ENCODE peak calls at places on chromosomes 2 and 18, in nine cellular contexts. E is substantia nigra; A is endothelial cell; R is NCI-H2171 treated with DMSO at 0.1 percent for 48 hours; S is NCI-H1417; G is CD4-positive, alpha-beta T cell; Z is T-helper 2 cell; V is activated CD4-positive, alpha-beta T cell treated with anti-CD3 and anti-CD28 coated beads for 24 hours; X is neural progenitor cell. C is an unnamed sample.

GRCh38 chr18:35511428-35511827 is 13.7 kb upstream of the INO80C start:
- DNase-seq in E (no peak), A (no peak), R (no peak), S (no peak), G (no peak), Z (no peak), V (no peak), X (no peak), C (no peak)

GRCh38 chr2:59425292-59425691 is 1128.2 kb downstream of the BCL11A start:
- DNase-seq in E (no peak), A (no peak), R (no peak), S (no peak), G (no peak), Z (no peak), V (no peak), X (no peak), C (no peak)

GRCh38 chr2:182240862-182241371 is 185.9 kb downstream of the PDE1A start:
- DNase-seq in E (no peak), A (peak; percentile 38), R (peak; percentile 48), S (peak; percentile 40), G (no peak), Z (no peak), V (no peak), X (peak; percentile 48), C (peak; percentile 24)

GRCh38 chr2:100954044-100954420 is 48.1 kb upstream of the RPL31 start:
- DNase-seq in E (no peak), A (no peak), R (no peak), S (no peak), G (no peak), Z (no peak), V (no peak), X (no peak), C (no peak)

GRCh38 chr2:113328043-113328442 is 49.3 kb upstream of the PAX8 start:
- DNase-seq in E (no peak), A (no peak), R (no peak), S (no peak), G (no peak), Z (no peak), V (no peak), X (no peak), C (no peak)

GRCh38 chr18:59628995-59629394 is 68.2 kb downstream of the CCBE1 start:
- DNase-seq in E (no peak), A (no peak), R (no peak), S (no peak), G (no peak), Z (no peak), V (no peak), X (no peak), C (no peak)

GRCh38 chr2:53820711-53821110 is 33.9 kb downstream of the ERLEC1 start:
- DNase-seq in E (no peak), A (no peak), R (no peak), S (no peak), G (no peak), Z (no peak), V (no peak), X (no peak), C (no peak)

GRCh38 chr2:188430705-188431104 is 139.0 kb downstream of the GULP1 start:
- DNase-seq in E (no peak), A (no peak), R (no peak), S (no peak), G (no peak), Z (no peak), V (no peak), X (no peak), C (no peak)

GRCh38 chr2:23083963-23084362 is 301.0 kb upstream of the KLHL29 start:
- DNase-seq in E (no peak), A (no peak), R (no peak), S (peak; percentile 71), G (no peak), Z (no peak), V (no peak), X (no peak), C (no peak)

GRCh38 chr2:54855434-54855833 is 132.0 kb downstream of the EML6 start:
- DNase-seq in E (no peak), A (no peak), R (no peak), S (no peak), G (no peak), Z (no peak), V (no peak), X (no peak), C (peak; percentile 22)

GRCh38 chr18:35991696-35992095 is 19.2 kb downstream of the RMP24 start:
- DNase-seq in E (no peak), A (no peak), R (no peak), S (no peak), G (no peak), Z (no peak), V (no peak), X (no peak), C (no peak)

GRCh38 chr18:35024196-35024595 is 17.0 kb upstream of the MAPRE2 start:
- DNase-seq in E (no peak), A (no peak), R (no peak), S (no peak), G (no peak), Z (no peak), V (no peak), X (no peak), C (no peak)

GRCh38 chr2:237725661-237726060 is 72.9 kb upstream of the RBM44 start:
- DNase-seq in E (no peak), A (no peak), R (no peak), S (no peak), G (no peak), Z (no peak), V (no peak), X (no peak), C (no peak)

GRCh38 chr2:182906454-182906853 is 40.0 kb upstream of the FRZB start:
- DNase-seq in E (no peak), A (no peak), R (no peak), S (no peak), G (no peak), Z (no peak), V (no peak), X (no peak), C (no peak)

GRCh38 chr2:108586116-108586515 is 51.8 kb downstream of the LIMS1 start:
- DNase-seq in E (no peak), A (no peak), R (no peak), S (no peak), G (no peak), Z (no peak), V (no peak), X (no peak), C (peak; percentile 19)

GRCh38 chr18:64929026-64929425 is 780.1 kb upstream of the LINC00305 start:
- DNase-seq in E (no peak), A (no peak), R (peak; percentile 67), S (no peak), G (no peak), Z (no peak), V (no peak), X (no peak), C (no peak)

GRCh38 chr18:59562751-59563150 is 134.5 kb downstream of the CCBE1 start:
- DNase-seq in E (no peak), A (no peak), R (no peak), S (no peak), G (no peak), Z (no peak), V (no peak), X (no peak), C (no peak)

GRCh38 chr2:56077352-56077915 is 106.4 kb upstream of the CCDC85A start:
- DNase-seq in E (no peak), A (peak; percentile 58), R (peak; percentile 15), S (peak; percentile 61), G (no peak), Z (no peak), V (no peak), X (peak; percentile 56), C (peak; percentile 16)

GRCh38 chr18:12239426-12239825 is 14.7 kb upstream of the CIDEA start:
- DNase-seq in E (no peak), A (no peak), R (no peak), S (no peak), G (no peak), Z (no peak), V (no peak), X (no peak), C (no peak)

GRCh38 chr2:16508061-16508851 is 157.4 kb downstream of the CYRIA start:
- DNase-seq in E (peak; percentile 20), A (peak; percentile 69), R (peak; percentile 12), S (peak; percentile 66), G (no peak), Z (no peak), V (no peak), X (peak; percentile 92), C (no peak)

GRCh38 chr2:158686166-158686792 is 108.8 kb upstream of the DAPL1 start:
- DNase-seq in E (peak; percentile 73), A (no peak), R (no peak), S (no peak), G (no peak), Z (no peak), V (no peak), X (peak; percentile 6), C (peak; percentile 28)

GRCh38 chr2:241811952-241812729 is 3.1 kb downstream of the NEU4 start:
- DNase-seq in E (no peak), A (no peak), R (no peak), S (no peak), G (no peak), Z (no peak), V (no peak), X (no peak), C (no peak)

GRCh38 chr2:215435809-215436704 is at the start of gene FN1:
- DNase-seq in E (peak; percentile 46), A (peak; percentile 90), R (peak; percentile 79), S (peak; percentile 75), G (peak; percentile 34), Z (no peak), V (peak; percentile 59), X (peak; percentile 96), C (peak; percentile 95)

GRCh38 chr18:49250819-49251388 is 209.5 kb downstream of the DYM start:
- DNase-seq in E (peak; percentile 6), A (no peak), R (peak; percentile 47), S (peak; percentile 64), G (no peak), Z (no peak), V (no peak), X (peak; percentile 34), C (peak; percentile 23)

GRCh38 chr18:8508320-8508719 is 100.9 kb upstream of the RAB12 start:
- DNase-seq in E (no peak), A (no peak), R (no peak), S (peak; percentile 7), G (no peak), Z (no peak), V (no peak), X (no peak), C (no peak)

GRCh38 chr2:45236268-45236667 is 227.0 kb upstream of the SIX2 start:
- DNase-seq in E (no peak), A (no peak), R (no peak), S (no peak), G (no peak), Z (no peak), V (no peak), X (no peak), C (no peak)

GRCh38 chr2:170224692-170225091 is 46.7 kb downstream of the MYO3B start:
- DNase-seq in E (no peak), A (no peak), R (peak; percentile 94), S (peak; percentile 52), G (no peak), Z (no peak), V (no peak), X (no peak), C (no peak)

GRCh38 chr2:127187831-127188230 is 32.3 kb downstream of the CYP27C1 start:
- DNase-seq in E (no peak), A (no peak), R (no peak), S (no peak), G (no peak), Z (no peak), V (no peak), X (no peak), C (no peak)

GRCh38 chr2:15651367-15651727 is 59.7 kb downstream of the DDX1 start:
- DNase-seq in E (no peak), A (no peak), R (no peak), S (no peak), G (no peak), Z (no peak), V (no peak), X (no peak), C (no peak)

GRCh38 chr2:152924722-152925121 is 206.3 kb downstream of the ARL6IP6 start:
- DNase-seq in E (no peak), A (no peak), R (no peak), S (peak; percentile 21), G (no peak), Z (no peak), V (no peak), X (no peak), C (no peak)

GRCh38 chr18:74456017-74456408 is 1.1 kb downstream of the DIPK1C start:
- DNase-seq in E (no peak), A (no peak), R (no peak), S (peak; percentile 59), G (no peak), Z (no peak), V (no peak), X (no peak), C (no peak)